ENCODE peak calls at places on chromosomes 11 and 22, in ten cellular contexts. N, F, J, C, Y, Z, Q, B, P and T are unnamed samples.

GRCh38 chr11:88424881-88425280 is 87.3 kb upstream of the CTSC start:
- DNase-seq in N (no peak), F (no peak), J (no peak), C (no peak), Y (peak), Z (no peak), Q (no peak), B (no peak), P (no peak), T (no peak)

GRCh38 chr22:50530280-50530856 is 556 bp upstream of the TYMP start:
- DNase-seq in N (no peak), F (no peak), J (no peak), C (no peak), Y (no peak), Z (no peak), Q (no peak), B (peak), P (no peak), T (peak)

GRCh38 chr11:117230286-117230961 is 1.4 kb downstream of the PCSK7 start:
- DNase-seq in N (no peak), F (no peak), J (peak), C (peak), Y (peak), Z (no peak), Q (no peak), B (no peak), P (peak), T (no peak)

GRCh38 chr22:34115722-34116121 is 195.4 kb upstream of the LARGE1 start:
- DNase-seq in N (no peak), F (no peak), J (no peak), C (no peak), Y (no peak), Z (no peak), Q (no peak), B (no peak), P (no peak), T (no peak)

GRCh38 chr11:112085822-112086421 is 634 bp downstream of the TIMM8B start:
- DNase-seq in N (no peak), F (peak), J (no peak), C (no peak), Y (peak), Z (no peak), Q (peak), B (peak), P (no peak), T (peak)

GRCh38 chr11:116691779-116692178 is 81.0 kb downstream of the BUD13 start:
- DNase-seq in N (no peak), F (peak), J (peak), C (peak), Y (peak), Z (peak), Q (peak), B (peak), P (peak), T (peak)

GRCh38 chr11:2444301-2445106 is at the start of the genes KCNQ1 and TRPM5:
- DNase-seq in N (no peak), F (no peak), J (peak), C (peak), Y (peak), Z (no peak), Q (peak), B (peak), P (peak), T (peak)

GRCh38 chr22:22248878-22249277 is 4.3 kb downstream of the VPREB1 start:
- DNase-seq in N (no peak), F (no peak), J (no peak), C (no peak), Y (peak), Z (no peak), Q (no peak), B (no peak), P (no peak), T (no peak)

GRCh38 chr11:46305295-46305694 is 27.8 kb downstream of the CREB3L1 start:
- DNase-seq in N (no peak), F (no peak), J (no peak), C (no peak), Y (peak), Z (no peak), Q (no peak), B (peak), P (no peak), T (no peak)

GRCh38 chr22:22424210-22424800 is 84.2 kb downstream of the ZNF280B start:
- DNase-seq in N (no peak), F (peak), J (no peak), C (no peak), Y (no peak), Z (peak), Q (no peak), B (no peak), P (no peak), T (no peak)

GRCh38 chr11:65596520-65596919 is 920 bp upstream of the KCNK7 start:
- DNase-seq in N (no peak), F (no peak), J (no peak), C (no peak), Y (no peak), Z (no peak), Q (no peak), B (no peak), P (no peak), T (no peak)

GRCh38 chr11:5196731-5197130 is 3.8 kb downstream of the OR51V1 start:
- DNase-seq in N (no peak), F (no peak), J (no peak), C (no peak), Y (no peak), Z (no peak), Q (no peak), B (no peak), P (no peak), T (no peak)

GRCh38 chr22:35661377-35661937 is 13.2 kb downstream of the APOL6 start:
- DNase-seq in N (no peak), F (no peak), J (no peak), C (no peak), Y (peak), Z (no peak), Q (no peak), B (peak), P (no peak), T (no peak)

GRCh38 chr22:32588063-32588462 is 113.5 kb downstream of the FBXO7 start:
- DNase-seq in N (no peak), F (no peak), J (no peak), C (no peak), Y (no peak), Z (no peak), Q (no peak), B (no peak), P (no peak), T (no peak)

GRCh38 chr11:62708423-62709261 is 1.2 kb downstream of the GNG3 start:
- DNase-seq in N (no peak), F (no peak), J (peak), C (peak), Y (peak), Z (no peak), Q (no peak), B (no peak), P (no peak), T (no peak)

GRCh38 chr11:30454108-30454507 is 131.2 kb downstream of the ARL14EP start:
- DNase-seq in N (no peak), F (no peak), J (no peak), C (no peak), Y (no peak), Z (no peak), Q (no peak), B (no peak), P (no peak), T (no peak)

GRCh38 chr11:680970-681369 is 14.1 kb downstream of the DEAF1 start:
- DNase-seq in N (no peak), F (no peak), J (no peak), C (no peak), Y (no peak), Z (no peak), Q (no peak), B (no peak), P (peak), T (no peak)

GRCh38 chr11:73168925-73169579 is 26.9 kb upstream of the FCHSD2 start:
- DNase-seq in N (no peak), F (no peak), J (no peak), C (no peak), Y (no peak), Z (peak), Q (no peak), B (no peak), P (no peak), T (no peak)

GRCh38 chr22:20552450-20552894 is 45.1 kb downstream of the MED15 start:
- DNase-seq in N (no peak), F (no peak), J (no peak), C (no peak), Y (no peak), Z (no peak), Q (no peak), B (no peak), P (no peak), T (no peak)

GRCh38 chr11:64268687-64269379 is 15.6 kb downstream of the BAD start:
- DNase-seq in N (peak), F (peak), J (peak), C (no peak), Y (peak), Z (peak), Q (peak), B (peak), P (no peak), T (no peak)